ENCODE peak calls at places on chromosomes 16 and 17, in ten cellular contexts. One of them, this sample, is unnamed.

GRCh38 chr16:50303041-50303604 is 36.8 kb downstream of the ADCY7 start:
- DNase-seq in AG04450: no peak
- DNase-seq in lung: no peak
- DNase-seq in fibroblast of mammary gland: no peak
- DNase-seq in Caco-2: no peak
- DNase-seq in colonic mucosa: no peak
- DNase-seq in foreskin fibroblast: no peak
- DNase-seq in stomach: no peak
- DNase-seq in endothelial cell of umbilical vein: no peak
- DNase-seq in pancreas: peak; percentile 35
- DNase-seq in this sample: no peak

GRCh38 chr17:80023261-80024205 is 12.1 kb downstream of the TBC1D16 start:
- DNase-seq in Caco-2: no peak
- DNase-seq in endothelial cell of umbilical vein: no peak
- DNase-seq in lung: no peak
- DNase-seq in pancreas: peak; percentile 65
- DNase-seq in stomach: no peak
- DNase-seq in foreskin fibroblast: peak; percentile 34
- DNase-seq in fibroblast of mammary gland: no peak
- DNase-seq in colonic mucosa: no peak
- DNase-seq in AG04450: no peak
- DNase-seq in this sample: no peak

GRCh38 chr16:57549730-57550129 is 7.3 kb downstream of the ADGRG5 start:
- DNase-seq in endothelial cell of umbilical vein: no peak
- DNase-seq in pancreas: no peak
- DNase-seq in stomach: no peak
- DNase-seq in fibroblast of mammary gland: no peak
- DNase-seq in lung: no peak
- DNase-seq in foreskin fibroblast: no peak
- DNase-seq in colonic mucosa: no peak
- DNase-seq in Caco-2: no peak
- DNase-seq in AG04450: no peak
- DNase-seq in this sample: no peak

GRCh38 chr17:56834380-56835258 is 668 bp downstream of the DGKE start:
- DNase-seq in endothelial cell of umbilical vein: peak; percentile 51
- DNase-seq in fibroblast of mammary gland: no peak
- DNase-seq in foreskin fibroblast: peak; percentile 59
- DNase-seq in stomach: peak; percentile 64
- DNase-seq in AG04450: no peak
- DNase-seq in Caco-2: peak; percentile 87
- DNase-seq in pancreas: peak; percentile 80
- DNase-seq in colonic mucosa: peak; percentile 72
- DNase-seq in lung: no peak
- DNase-seq in this sample: peak; percentile 42

GRCh38 chr17:44842748-44843147 is 4.9 kb upstream of the HIGD1B start:
- DNase-seq in colonic mucosa: no peak
- DNase-seq in fibroblast of mammary gland: no peak
- DNase-seq in lung: no peak
- DNase-seq in endothelial cell of umbilical vein: no peak
- DNase-seq in pancreas: no peak
- DNase-seq in foreskin fibroblast: peak; percentile 44
- DNase-seq in AG04450: no peak
- DNase-seq in Caco-2: no peak
- DNase-seq in stomach: no peak
- DNase-seq in this sample: no peak

GRCh38 chr17:15444805-15445204 is 22.6 kb downstream of the CDRT4 start:
- DNase-seq in AG04450: no peak
- DNase-seq in endothelial cell of umbilical vein: peak; percentile 96
- DNase-seq in fibroblast of mammary gland: no peak
- DNase-seq in stomach: no peak
- DNase-seq in lung: no peak
- DNase-seq in foreskin fibroblast: no peak
- DNase-seq in colonic mucosa: no peak
- DNase-seq in Caco-2: no peak
- DNase-seq in pancreas: no peak
- DNase-seq in this sample: no peak

GRCh38 chr16:57409870-57410585 is 5.5 kb downstream of the CCL17 start:
- DNase-seq in stomach: no peak
- DNase-seq in foreskin fibroblast: no peak
- DNase-seq in pancreas: peak; percentile 44
- DNase-seq in colonic mucosa: no peak
- DNase-seq in endothelial cell of umbilical vein: no peak
- DNase-seq in lung: no peak
- DNase-seq in Caco-2: peak; percentile 32
- DNase-seq in fibroblast of mammary gland: no peak
- DNase-seq in AG04450: no peak
- DNase-seq in this sample: no peak

GRCh38 chr16:30934827-30935557 is 11.6 kb downstream of the FBXL19 start:
- DNase-seq in colonic mucosa: peak; percentile 52
- DNase-seq in AG04450: no peak
- DNase-seq in endothelial cell of umbilical vein: peak; percentile 56
- DNase-seq in lung: no peak
- DNase-seq in fibroblast of mammary gland: peak; percentile 64
- DNase-seq in Caco-2: peak; percentile 59
- DNase-seq in pancreas: no peak
- DNase-seq in foreskin fibroblast: peak; percentile 71
- DNase-seq in stomach: peak; percentile 37
- DNase-seq in this sample: no peak

GRCh38 chr17:81118308-81119221 is 46.7 kb upstream of the PVALEF start:
- DNase-seq in fibroblast of mammary gland: no peak
- DNase-seq in Caco-2: no peak
- DNase-seq in stomach: no peak
- DNase-seq in pancreas: no peak
- DNase-seq in lung: no peak
- DNase-seq in colonic mucosa: no peak
- DNase-seq in foreskin fibroblast: no peak
- DNase-seq in AG04450: no peak
- DNase-seq in endothelial cell of umbilical vein: no peak
- DNase-seq in this sample: no peak

GRCh38 chr17:81115749-81116464 is 49.4 kb upstream of the PVALEF start:
- DNase-seq in colonic mucosa: no peak
- DNase-seq in foreskin fibroblast: peak; percentile 51
- DNase-seq in endothelial cell of umbilical vein: no peak
- DNase-seq in pancreas: no peak
- DNase-seq in Caco-2: no peak
- DNase-seq in stomach: no peak
- DNase-seq in AG04450: no peak
- DNase-seq in lung: no peak
- DNase-seq in fibroblast of mammary gland: no peak
- DNase-seq in this sample: no peak

GRCh38 chr17:81115219-81115618 is 50.1 kb upstream of the PVALEF start:
- DNase-seq in foreskin fibroblast: no peak
- DNase-seq in colonic mucosa: no peak
- DNase-seq in pancreas: no peak
- DNase-seq in stomach: no peak
- DNase-seq in lung: no peak
- DNase-seq in AG04450: no peak
- DNase-seq in endothelial cell of umbilical vein: no peak
- DNase-seq in Caco-2: no peak
- DNase-seq in fibroblast of mammary gland: no peak
- DNase-seq in this sample: no peak

GRCh38 chr17:81117672-81118198 is 47.6 kb upstream of the PVALEF start:
- DNase-seq in colonic mucosa: no peak
- DNase-seq in Caco-2: no peak
- DNase-seq in pancreas: no peak
- DNase-seq in lung: no peak
- DNase-seq in AG04450: no peak
- DNase-seq in stomach: no peak
- DNase-seq in foreskin fibroblast: no peak
- DNase-seq in endothelial cell of umbilical vein: no peak
- DNase-seq in fibroblast of mammary gland: no peak
- DNase-seq in this sample: no peak

DNA sequence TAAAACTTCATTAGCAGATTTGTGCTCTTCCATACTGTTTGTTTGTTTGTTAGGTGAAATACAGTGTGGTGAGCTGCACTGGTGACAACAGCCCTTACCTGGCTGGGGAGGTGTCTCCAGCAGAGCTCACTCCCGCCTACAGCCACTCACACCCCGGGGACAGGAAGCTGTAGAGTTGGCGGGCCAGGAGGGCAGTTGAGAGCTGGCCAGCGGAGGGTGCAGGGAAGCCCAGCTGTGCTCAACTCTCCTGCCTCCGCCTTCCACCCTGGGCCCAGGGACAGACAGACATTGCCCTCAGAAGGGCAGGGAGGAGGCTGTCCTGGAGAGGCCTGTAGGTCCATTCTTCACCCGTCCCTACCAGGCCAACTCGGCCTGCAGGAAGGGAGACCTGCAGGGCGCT is 48.6 kb upstream of the PVALEF start:
- DNase-seq in foreskin fibroblast: no peak
- DNase-seq in fibroblast of mammary gland: no peak
- DNase-seq in lung: no peak
- DNase-seq in Caco-2: no peak
- DNase-seq in endothelial cell of umbilical vein: no peak
- DNase-seq in AG04450: no peak
- DNase-seq in stomach: peak; percentile 67
- DNase-seq in pancreas: no peak
- DNase-seq in colonic mucosa: no peak
- DNase-seq in this sample: no peak
- H3K4me3 ChIP-seq in foreskin fibroblast: no peak overlapping the region
- H3K4me3 ChIP-seq in fibroblast of mammary gland: no peak overlapping the region
- H3K4me3 ChIP-seq in lung: no peak overlapping the region
- H3K4me3 ChIP-seq in Caco-2: no peak overlapping the region
- H3K4me3 ChIP-seq in endothelial cell of umbilical vein: no peak overlapping the region
- H3K4me3 ChIP-seq in AG04450: no peak overlapping the region
- H3K4me3 ChIP-seq in stomach: no peak overlapping the region
- H3K4me3 ChIP-seq in pancreas: no peak overlapping the region
- H3K4me3 ChIP-seq in colonic mucosa: no peak overlapping the region
- H3K4me3 ChIP-seq in this sample: no peak overlapping the region

GRCh38 chr17:8789743-8790142 is 9.4 kb downstream of the MFSD6L start:
- DNase-seq in Caco-2: no peak
- DNase-seq in endothelial cell of umbilical vein: no peak
- DNase-seq in stomach: no peak
- DNase-seq in lung: no peak
- DNase-seq in pancreas: no peak
- DNase-seq in AG04450: no peak
- DNase-seq in colonic mucosa: no peak
- DNase-seq in foreskin fibroblast: no peak
- DNase-seq in fibroblast of mammary gland: no peak
- DNase-seq in this sample: no peak

GRCh38 chr17:8791910-8792270 is 7.3 kb downstream of the MFSD6L start:
- DNase-seq in fibroblast of mammary gland: peak; percentile 90
- DNase-seq in AG04450: peak; percentile 2
- DNase-seq in foreskin fibroblast: peak; percentile 33
- DNase-seq in Caco-2: no peak
- DNase-seq in endothelial cell of umbilical vein: peak; percentile 2
- DNase-seq in colonic mucosa: no peak
- DNase-seq in lung: no peak
- DNase-seq in stomach: no peak
- DNase-seq in pancreas: no peak
- DNase-seq in this sample: no peak

GRCh38 chr17:8793649-8794048 is 5.5 kb downstream of the MFSD6L start:
- DNase-seq in colonic mucosa: no peak
- DNase-seq in pancreas: no peak
- DNase-seq in lung: no peak
- DNase-seq in fibroblast of mammary gland: no peak
- DNase-seq in foreskin fibroblast: no peak
- DNase-seq in stomach: no peak
- DNase-seq in AG04450: no peak
- DNase-seq in Caco-2: no peak
- DNase-seq in endothelial cell of umbilical vein: no peak
- DNase-seq in this sample: no peak

GRCh38 chr17:8792646-8793045 is 6.5 kb downstream of the MFSD6L start:
- DNase-seq in colonic mucosa: no peak
- DNase-seq in Caco-2: no peak
- DNase-seq in foreskin fibroblast: no peak
- DNase-seq in pancreas: no peak
- DNase-seq in endothelial cell of umbilical vein: no peak
- DNase-seq in lung: no peak
- DNase-seq in fibroblast of mammary gland: no peak
- DNase-seq in AG04450: no peak
- DNase-seq in stomach: no peak
- DNase-seq in this sample: no peak

DNA sequence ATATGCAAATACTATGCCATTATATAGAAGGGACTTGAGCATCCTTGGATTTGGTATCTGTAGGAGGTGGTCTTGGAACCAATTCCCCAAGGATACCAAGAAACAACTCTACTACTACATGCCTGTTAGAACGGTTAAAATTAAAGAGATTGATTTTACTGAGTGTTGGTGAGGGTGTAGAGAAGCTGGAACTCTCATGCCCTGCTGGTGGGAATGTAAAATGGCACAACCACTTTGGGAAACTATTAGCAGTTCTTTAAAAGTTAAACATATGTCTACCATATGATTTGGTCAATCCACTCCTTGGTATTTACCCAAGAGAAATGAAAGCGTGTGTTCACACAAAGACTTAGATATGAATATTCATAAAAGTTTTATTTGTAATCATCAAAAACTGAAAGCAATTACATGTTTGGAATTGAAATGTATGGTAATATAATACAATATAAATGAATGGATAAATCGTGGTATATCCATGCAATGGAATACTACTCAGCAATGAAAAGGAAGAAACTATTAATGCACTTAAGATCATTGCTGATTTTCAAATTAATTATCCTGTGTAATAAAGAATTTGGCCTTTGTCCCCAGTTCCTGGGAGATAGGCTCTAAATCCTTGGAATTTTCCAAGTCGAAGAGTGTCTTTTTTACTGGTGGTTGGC is 7.8 kb downstream of the MFSD6L start:
- DNase-seq in fibroblast of mammary gland: no peak
- DNase-seq in Caco-2: no peak
- DNase-seq in colonic mucosa: no peak
- DNase-seq in lung: no peak
- DNase-seq in endothelial cell of umbilical vein: no peak
- DNase-seq in pancreas: no peak
- DNase-seq in stomach: no peak
- DNase-seq in AG04450: no peak
- DNase-seq in foreskin fibroblast: no peak
- DNase-seq in this sample: no peak
- TF ChIP-seq CTCF in fibroblast of mammary gland: no peak
- TF ChIP-seq CTCF in Caco-2: no peak
- TF ChIP-seq CTCF in colonic mucosa: no peak
- TF ChIP-seq CTCF in lung: no peak
- TF ChIP-seq CTCF in endothelial cell of umbilical vein: no peak
- TF ChIP-seq CTCF in pancreas: no peak
- TF ChIP-seq CTCF in stomach: peak; percentile 8
- TF ChIP-seq CTCF in AG04450: peak; percentile 19
- TF ChIP-seq CTCF in foreskin fibroblast: peak; percentile 6
- TF ChIP-seq CTCF in this sample: no peak

GRCh38 chr17:28043296-28043695 is 819 bp downstream of the NLK start:
- DNase-seq in fibroblast of mammary gland: no peak
- DNase-seq in lung: no peak
- DNase-seq in foreskin fibroblast: no peak
- DNase-seq in endothelial cell of umbilical vein: no peak
- DNase-seq in AG04450: no peak
- DNase-seq in Caco-2: no peak
- DNase-seq in stomach: no peak
- DNase-seq in pancreas: no peak
- DNase-seq in colonic mucosa: no peak
- DNase-seq in this sample: no peak
- H3K4me3 ChIP-seq in fibroblast of mammary gland: no peak overlapping the region
- H3K4me3 ChIP-seq in lung: no peak overlapping the region
- H3K4me3 ChIP-seq in foreskin fibroblast: peak overlapping the region; percentile 27
- H3K4me3 ChIP-seq in endothelial cell of umbilical vein: peak overlapping the region; percentile 78
- H3K4me3 ChIP-seq in AG04450: peak overlapping the region; percentile 81
- H3K4me3 ChIP-seq in Caco-2: peak overlapping the region; percentile 87
- H3K4me3 ChIP-seq in stomach: no peak overlapping the region
- H3K4me3 ChIP-seq in pancreas: no peak overlapping the region
- H3K4me3 ChIP-seq in colonic mucosa: no peak overlapping the region
- H3K4me3 ChIP-seq in this sample: no peak overlapping the region

DNA sequence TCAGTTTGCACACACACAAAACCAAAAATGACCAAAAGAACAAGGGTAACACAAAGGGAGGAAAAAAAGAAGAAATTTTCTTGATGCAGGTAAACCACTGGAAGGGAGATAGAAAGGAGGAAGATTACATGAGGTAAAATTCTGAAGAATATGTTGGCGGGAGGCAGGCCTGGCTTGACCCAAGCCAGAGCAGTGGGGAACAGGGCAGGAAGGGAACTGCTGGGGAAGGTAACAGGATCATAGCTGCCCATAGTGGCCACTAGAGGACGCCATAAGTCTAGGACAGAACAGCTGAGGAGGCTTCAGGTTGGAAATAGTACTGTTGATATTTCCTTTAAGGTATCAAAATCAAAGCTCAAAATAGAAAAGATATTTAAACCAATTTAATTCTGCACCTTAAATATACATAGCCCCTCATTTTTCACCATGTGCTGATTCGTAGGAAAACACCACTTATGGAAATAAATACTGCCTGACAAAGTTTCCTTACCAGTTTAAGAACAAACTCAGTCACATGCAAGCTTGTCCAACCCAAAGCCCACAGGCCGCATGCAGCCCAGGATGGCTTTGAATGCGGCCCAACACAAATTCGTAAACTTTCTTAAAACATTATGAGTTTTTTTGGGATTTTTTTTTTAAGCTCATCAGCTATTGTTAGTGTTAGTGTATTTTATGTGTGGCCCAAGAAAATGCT is 15.5 kb downstream of the VPS35 start:
- DNase-seq in foreskin fibroblast: peak; percentile 68
- DNase-seq in colonic mucosa: no peak
- DNase-seq in pancreas: no peak
- DNase-seq in AG04450: no peak
- DNase-seq in Caco-2: peak; percentile 67
- DNase-seq in fibroblast of mammary gland: peak; percentile 66
- DNase-seq in stomach: peak; percentile 59
- DNase-seq in endothelial cell of umbilical vein: peak; percentile 62
- DNase-seq in lung: no peak
- DNase-seq in this sample: no peak
- TF ChIP-seq CTCF in foreskin fibroblast: peak; percentile 96
- TF ChIP-seq CTCF in colonic mucosa: peak; percentile 91
- TF ChIP-seq CTCF in pancreas: peak; percentile 52
- TF ChIP-seq CTCF in AG04450: peak; percentile 97
- TF ChIP-seq CTCF in Caco-2: peak; percentile 79
- TF ChIP-seq CTCF in fibroblast of mammary gland: peak; percentile 99
- TF ChIP-seq CTCF in stomach: peak; percentile 68
- TF ChIP-seq CTCF in endothelial cell of umbilical vein: peak; percentile 85
- TF ChIP-seq CTCF in lung: peak; percentile 58
- TF ChIP-seq CTCF in this sample: peak; percentile 97

This sample was measured in LNCaP clone FGC.